ENCODE peak calls at places on chromosomes 12 and 14, in six cellular contexts. K is HCT116, H is endodermal cell, Y is A549, T is right lobe of liver, U is IMR-90. D is an unnamed sample.
A peak's percentile ranks its signal among the peaks of the same experiment; 100 is the strongest.

GRCh38 chr14:35034440-35034833 is 11.6 kb upstream of the FAM177A1 start:
- DNase-seq in K (no peak), H (peak; percentile 53), Y (no peak), T (no peak), U (no peak), D (no peak)

GRCh38 chr12:96483116-96483515 is 6.3 kb upstream of the CFAP54 start:
- DNase-seq in K (no peak), H (no peak), Y (no peak), T (no peak), U (no peak), D (no peak)

GRCh38 chr14:96307434-96307833 is 51.4 kb downstream of the BDKRB1 start:
- DNase-seq in K (no peak), H (no peak), Y (peak; percentile 18), T (no peak), U (no peak), D (no peak)

GRCh38 chr14:103597623-103598372 is 31.2 kb upstream of the KLC1 start:
- DNase-seq in K (peak; percentile 26), H (no peak), Y (peak; percentile 73), T (no peak), U (peak; percentile 95), D (no peak)

GRCh38 chr12:53696655-53697321 is 20.9 kb upstream of the ATP5MC2 start:
- DNase-seq in K (no peak), H (no peak), Y (no peak), T (no peak), U (no peak), D (no peak)

GRCh38 chr12:14954269-14954668 is 7.1 kb downstream of the ARHGDIB start:
- DNase-seq in K (no peak), H (no peak), Y (no peak), T (no peak), U (no peak), D (no peak)

GRCh38 chr14:70753518-70753953 is 55.8 kb downstream of the MAP3K9 start:
- DNase-seq in K (no peak), H (peak; percentile 67), Y (peak; percentile 47), T (peak; percentile 38), U (no peak), D (peak; percentile 58)

GRCh38 chr12:49288412-49288853 is 6.5 kb upstream of the PRPH start:
- DNase-seq in K (peak; percentile 46), H (peak; percentile 92), Y (peak; percentile 70), T (no peak), U (peak; percentile 55), D (no peak)

GRCh38 chr12:117724545-117724944 is 244.2 kb downstream of the KSR2 start:
- DNase-seq in K (no peak), H (peak; percentile 21), Y (no peak), T (no peak), U (no peak), D (no peak)

GRCh38 chr12:47754126-47754525 is 4.6 kb downstream of the RAPGEF3 start:
- DNase-seq in K (no peak), H (no peak), Y (no peak), T (no peak), U (no peak), D (no peak)

GRCh38 chr12:92107621-92108131 is 38.0 kb downstream of the BTG1 start:
- DNase-seq in K (no peak), H (peak; percentile 70), Y (no peak), T (no peak), U (no peak), D (no peak)

GRCh38 chr12:49929581-49929980 is 21.0 kb upstream of the AQP2 start:
- DNase-seq in K (no peak), H (peak; percentile 43), Y (no peak), T (no peak), U (no peak), D (no peak)

GRCh38 chr12:54502485-54502884 is 4.9 kb downstream of the NCKAP1L start:
- DNase-seq in K (no peak), H (no peak), Y (no peak), T (no peak), U (no peak), D (no peak)

GRCh38 chr12:31756977-31757420 is 28.2 kb upstream of the AMN1 start:
- DNase-seq in K (peak; percentile 52), H (no peak), Y (no peak), T (no peak), U (no peak), D (no peak)

GRCh38 chr12:120109570-120110267 is 6.8 kb downstream of the RAB35 start:
- DNase-seq in K (no peak), H (peak; percentile 75), Y (no peak), T (no peak), U (no peak), D (no peak)

GRCh38 chr12:104360157-104360556 is 56.6 kb downstream of the EID3 start:
- DNase-seq in K (no peak), H (no peak), Y (no peak), T (no peak), U (peak; percentile 65), D (no peak)

GRCh38 chr12:49796606-49797451 is 31.4 kb downstream of the NCKAP5L start:
- DNase-seq in K (no peak), H (no peak), Y (no peak), T (no peak), U (no peak), D (no peak)

GRCh38 chr14:38367922-38368321 is 112.0 kb upstream of the CLEC14A start:
- DNase-seq in K (no peak), H (no peak), Y (no peak), T (no peak), U (no peak), D (no peak)

GRCh38 chr14:97315790-97316189 is 518.6 kb downstream of the VRK1 start:
- DNase-seq in K (no peak), H (no peak), Y (no peak), T (no peak), U (no peak), D (no peak)

GRCh38 chr14:19906665-19907064 is 13.7 kb upstream of the OR4K5 start:
- DNase-seq in K (no peak), H (no peak), Y (no peak), T (no peak), U (no peak), D (no peak)

GRCh38 chr12:66901136-66901932 is 222.5 kb upstream of the GRIP1 start:
- DNase-seq in K (no peak), H (no peak), Y (no peak), T (no peak), U (no peak), D (no peak)

GRCh38 chr12:47837190-47838171 is 17.8 kb upstream of the HDAC7 start:
- DNase-seq in K (peak; percentile 66), H (peak; percentile 93), Y (peak; percentile 89), T (peak; percentile 70), U (peak; percentile 68), D (peak; percentile 75)

GRCh38 chr12:4212845-4213244 is 60.7 kb upstream of the CCND2 start:
- DNase-seq in K (no peak), H (no peak), Y (no peak), T (no peak), U (no peak), D (no peak)

GRCh38 chr12:4214912-4215861 is 58.4 kb upstream of the CCND2 start:
- DNase-seq in K (no peak), H (no peak), Y (no peak), T (peak; percentile 61), U (no peak), D (peak; percentile 89)

GRCh38 chr12:4211372-4211771 is 62.2 kb upstream of the CCND2 start:
- DNase-seq in K (no peak), H (no peak), Y (no peak), T (no peak), U (no peak), D (no peak)

GRCh38 chr12:4215862-4216541 is 57.6 kb upstream of the CCND2 start:
- DNase-seq in K (no peak), H (no peak), Y (no peak), T (no peak), U (no peak), D (no peak)

GRCh38 chr12:4210158-4210557 is 63.4 kb upstream of the CCND2 start:
- DNase-seq in K (no peak), H (no peak), Y (no peak), T (no peak), U (no peak), D (no peak)
- H3K4me1 ChIP-seq in K (no peaks in the 10 kb centered on the region), H (no peaks in the 10 kb centered on the region), Y (no peaks in the 10 kb centered on the region), T (no peaks in the 10 kb centered on the region), U (no peaks in the 10 kb centered on the region), D (peaks cover 4% of the 10 kb centered on the region)

DNA sequence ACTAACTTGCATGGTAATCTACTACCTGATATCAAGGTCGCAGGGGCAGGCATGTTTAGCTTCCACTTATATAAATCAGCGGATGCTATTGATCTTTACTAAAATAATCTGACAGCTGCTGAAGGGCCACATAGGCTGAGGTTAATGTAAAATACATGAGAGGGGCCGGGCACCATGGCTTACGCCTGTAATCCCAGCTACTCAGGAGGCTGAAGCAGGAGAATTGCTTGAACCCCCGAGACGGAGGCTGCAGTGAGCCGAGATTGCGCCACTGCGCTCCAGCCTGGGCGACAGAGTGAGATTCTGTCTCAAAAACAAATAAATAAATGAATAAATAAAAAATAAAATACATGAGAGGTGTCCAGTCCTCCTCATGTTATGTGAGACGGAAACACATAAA is 15.8 kb upstream of the AEBP2 start:
- DNase-seq in K (no peak), H (no peak), Y (no peak), T (no peak), U (no peak), D (no peak)
- H3K27ac ChIP-seq in K (no peak overlapping the region), H (no peak overlapping the region), Y (no peak overlapping the region), T (no peak overlapping the region), U (no peak overlapping the region), D (no peak overlapping the region)

GRCh38 chr12:58420496-58420895 is 479.1 kb downstream of the ATP23 start:
- DNase-seq in K (no peak), H (no peak), Y (no peak), T (no peak), U (no peak), D (no peak)

GRCh38 chr12:58419905-58420304 is 478.5 kb downstream of the ATP23 start:
- DNase-seq in K (no peak), H (no peak), Y (no peak), T (no peak), U (peak; percentile 62), D (no peak)

GRCh38 chr12:58425481-58426392 is 484.4 kb downstream of the ATP23 start:
- DNase-seq in K (peak; percentile 72), H (peak; percentile 88), Y (peak; percentile 76), T (no peak), U (peak; percentile 94), D (no peak)

GRCh38 chr12:58421990-58422389 is 480.6 kb downstream of the ATP23 start:
- DNase-seq in K (no peak), H (no peak), Y (no peak), T (no peak), U (no peak), D (no peak)

GRCh38 chr12:58424735-58425379 is 483.5 kb downstream of the ATP23 start:
- DNase-seq in K (no peak), H (no peak), Y (no peak), T (no peak), U (no peak), D (no peak)
- TF ChIP-seq CTCF in K (no peak), H (no peak), Y (no peak), T (no peak), U (no peak), D (no peak)

DNA sequence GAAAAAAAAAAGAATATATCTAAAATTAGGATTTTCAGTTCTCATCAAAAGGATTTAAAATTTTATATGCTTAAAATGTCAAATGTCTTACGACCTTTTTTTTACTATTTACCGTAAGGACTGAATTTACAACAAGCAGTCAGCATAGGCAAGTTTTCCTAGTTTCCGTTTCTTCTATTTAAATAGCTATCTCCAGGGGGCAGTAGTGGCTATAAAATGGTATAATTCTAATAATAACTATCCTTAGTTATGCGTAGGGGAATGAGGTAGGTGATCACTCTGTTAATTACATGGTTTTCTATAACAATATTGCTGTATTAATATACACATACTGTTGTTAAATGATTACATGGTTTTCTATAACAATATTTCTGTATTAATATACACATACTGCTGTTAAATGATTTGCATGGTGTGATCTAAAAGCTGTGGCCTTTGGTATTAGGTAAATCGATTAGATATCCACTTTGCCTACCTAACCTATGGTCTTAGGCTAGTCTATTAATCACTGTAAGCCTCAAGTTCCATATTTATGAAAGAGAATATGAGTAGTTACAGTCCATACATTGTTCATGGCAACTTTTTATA is 217.7 kb upstream of the PDZRN4 start:
- DNase-seq in K (peak; percentile 32), H (no peak), Y (no peak), T (no peak), U (no peak), D (no peak)
- H3K4me1 ChIP-seq in K (no peaks in the 10 kb centered on the region), H (no peaks in the 10 kb centered on the region), Y (no peaks in the 10 kb centered on the region), T (no peaks in the 10 kb centered on the region), U (no peaks in the 10 kb centered on the region), D (no peaks in the 10 kb centered on the region)

D was measured in lower lobe of right lung.